ENCODE peak calls at places on chromosomes 4 and X, in seven cellular contexts. One of them, this sample, is unnamed.

GRCh38 chr4:38889143-38889542 is 21.5 kb downstream of the FAM114A1 start:
- DNase-seq in hepatocyte: peak; percentile 36
- DNase-seq in prostate gland: no peak
- DNase-seq in fibroblast of mammary gland: peak; percentile 81
- DNase-seq in AG04449: no peak
- DNase-seq in foreskin fibroblast: peak; percentile 74
- DNase-seq in breast epithelium: no peak
- DNase-seq in this sample: no peak

GRCh38 chrX:53715336-53715924 is 28.9 kb upstream of the HUWE1 start:
- DNase-seq in hepatocyte: no peak
- DNase-seq in prostate gland: no peak
- DNase-seq in fibroblast of mammary gland: no peak
- DNase-seq in AG04449: no peak
- DNase-seq in foreskin fibroblast: no peak
- DNase-seq in breast epithelium: no peak
- DNase-seq in this sample: no peak

GRCh38 chr4:10622728-10623127 is 61.8 kb downstream of the CLNK start:
- DNase-seq in hepatocyte: no peak
- DNase-seq in prostate gland: no peak
- DNase-seq in fibroblast of mammary gland: no peak
- DNase-seq in AG04449: no peak
- DNase-seq in foreskin fibroblast: no peak
- DNase-seq in breast epithelium: no peak
- DNase-seq in this sample: no peak

GRCh38 chr4:29047341-29048041 is 1672.7 kb upstream of the PCDH7 start:
- DNase-seq in hepatocyte: no peak
- DNase-seq in prostate gland: no peak
- DNase-seq in fibroblast of mammary gland: no peak
- DNase-seq in AG04449: no peak
- DNase-seq in foreskin fibroblast: no peak
- DNase-seq in breast epithelium: no peak
- DNase-seq in this sample: no peak

GRCh38 chrX:34578237-34578636 is 78.8 kb downstream of the TMEM47 start:
- DNase-seq in hepatocyte: peak; percentile 64
- DNase-seq in prostate gland: peak; percentile 3
- DNase-seq in fibroblast of mammary gland: peak; percentile 62
- DNase-seq in AG04449: no peak
- DNase-seq in foreskin fibroblast: peak; percentile 41
- DNase-seq in breast epithelium: no peak
- DNase-seq in this sample: no peak

GRCh38 chr4:95838192-95838591 is 1.7 kb upstream of the PDHA2 start:
- DNase-seq in hepatocyte: no peak
- DNase-seq in prostate gland: no peak
- DNase-seq in fibroblast of mammary gland: no peak
- DNase-seq in AG04449: no peak
- DNase-seq in foreskin fibroblast: no peak
- DNase-seq in breast epithelium: no peak
- DNase-seq in this sample: no peak

GRCh38 chrX:115589419-115589818 is 28.4 kb downstream of the PLS3 start:
- DNase-seq in hepatocyte: peak; percentile 16
- DNase-seq in prostate gland: no peak
- DNase-seq in fibroblast of mammary gland: no peak
- DNase-seq in AG04449: no peak
- DNase-seq in foreskin fibroblast: no peak
- DNase-seq in breast epithelium: no peak
- DNase-seq in this sample: no peak

GRCh38 chrX:4809571-4809970 is 1096.1 kb upstream of the PRKX start:
- DNase-seq in hepatocyte: no peak
- DNase-seq in prostate gland: no peak
- DNase-seq in fibroblast of mammary gland: no peak
- DNase-seq in AG04449: no peak
- DNase-seq in foreskin fibroblast: no peak
- DNase-seq in breast epithelium: no peak
- DNase-seq in this sample: no peak

GRCh38 chr4:53044651-53044960 is 182.5 kb downstream of the RASL11B start:
- DNase-seq in hepatocyte: no peak
- DNase-seq in prostate gland: no peak
- DNase-seq in fibroblast of mammary gland: no peak
- DNase-seq in AG04449: no peak
- DNase-seq in foreskin fibroblast: no peak
- DNase-seq in breast epithelium: no peak
- DNase-seq in this sample: no peak

GRCh38 chrX:85309717-85310116 is 65.9 kb downstream of the ZNF711 start:
- DNase-seq in hepatocyte: no peak
- DNase-seq in prostate gland: no peak
- DNase-seq in fibroblast of mammary gland: no peak
- DNase-seq in AG04449: no peak
- DNase-seq in foreskin fibroblast: no peak
- DNase-seq in breast epithelium: no peak
- DNase-seq in this sample: no peak

GRCh38 chr4:4605849-4606248 is 64.0 kb upstream of the STX18 start:
- DNase-seq in hepatocyte: no peak
- DNase-seq in prostate gland: no peak
- DNase-seq in fibroblast of mammary gland: no peak
- DNase-seq in AG04449: no peak
- DNase-seq in foreskin fibroblast: no peak
- DNase-seq in breast epithelium: no peak
- DNase-seq in this sample: no peak

GRCh38 chr4:98605216-98605615 is 53.2 kb downstream of the TSPAN5 start:
- DNase-seq in hepatocyte: no peak
- DNase-seq in prostate gland: no peak
- DNase-seq in fibroblast of mammary gland: peak; percentile 35
- DNase-seq in AG04449: no peak
- DNase-seq in foreskin fibroblast: peak; percentile 42
- DNase-seq in breast epithelium: no peak
- DNase-seq in this sample: no peak

GRCh38 chr4:185965456-185966384 is 103.2 kb upstream of the TLR3 start:
- DNase-seq in hepatocyte: no peak
- DNase-seq in prostate gland: no peak
- DNase-seq in fibroblast of mammary gland: no peak
- DNase-seq in AG04449: no peak
- DNase-seq in foreskin fibroblast: no peak
- DNase-seq in breast epithelium: no peak
- DNase-seq in this sample: no peak

GRCh38 chr4:120842046-120842445 is 80.5 kb downstream of the PRDM5 start:
- DNase-seq in hepatocyte: no peak
- DNase-seq in prostate gland: no peak
- DNase-seq in fibroblast of mammary gland: peak; percentile 65
- DNase-seq in AG04449: peak; percentile 46
- DNase-seq in foreskin fibroblast: peak; percentile 79
- DNase-seq in breast epithelium: no peak
- DNase-seq in this sample: no peak

GRCh38 chr4:105546086-105546485 is 6.3 kb upstream of the ARHGEF38 start:
- DNase-seq in hepatocyte: no peak
- DNase-seq in prostate gland: no peak
- DNase-seq in fibroblast of mammary gland: no peak
- DNase-seq in AG04449: no peak
- DNase-seq in foreskin fibroblast: no peak
- DNase-seq in breast epithelium: no peak
- DNase-seq in this sample: no peak

GRCh38 chrX:3651272-3651671 is 62.2 kb downstream of the PRKX start:
- DNase-seq in hepatocyte: peak; percentile 46
- DNase-seq in prostate gland: no peak
- DNase-seq in fibroblast of mammary gland: peak; percentile 47
- DNase-seq in AG04449: no peak
- DNase-seq in foreskin fibroblast: peak; percentile 54
- DNase-seq in breast epithelium: no peak
- DNase-seq in this sample: no peak

GRCh38 chr4:121030151-121030550 is 42.2 kb downstream of the NDNF start:
- DNase-seq in hepatocyte: no peak
- DNase-seq in prostate gland: no peak
- DNase-seq in fibroblast of mammary gland: no peak
- DNase-seq in AG04449: no peak
- DNase-seq in foreskin fibroblast: no peak
- DNase-seq in breast epithelium: no peak
- DNase-seq in this sample: no peak

GRCh38 chrX:1433646-1434357 is 18.9 kb downstream of the ASMTL start:
- DNase-seq in hepatocyte: no peak
- DNase-seq in prostate gland: no peak
- DNase-seq in fibroblast of mammary gland: no peak
- DNase-seq in AG04449: no peak
- DNase-seq in foreskin fibroblast: no peak
- DNase-seq in breast epithelium: no peak
- DNase-seq in this sample: no peak

GRCh38 chrX:17529349-17529748 is 154.3 kb downstream of the NHS start:
- DNase-seq in hepatocyte: no peak
- DNase-seq in prostate gland: no peak
- DNase-seq in fibroblast of mammary gland: no peak
- DNase-seq in AG04449: no peak
- DNase-seq in foreskin fibroblast: no peak
- DNase-seq in breast epithelium: no peak
- DNase-seq in this sample: no peak

GRCh38 chrX:9882669-9883446 is 84.3 kb upstream of the CLDN34 start:
- DNase-seq in hepatocyte: peak; percentile 37
- DNase-seq in prostate gland: no peak
- DNase-seq in fibroblast of mammary gland: no peak
- DNase-seq in AG04449: no peak
- DNase-seq in foreskin fibroblast: no peak
- DNase-seq in breast epithelium: no peak
- DNase-seq in this sample: no peak
- TF ChIP-seq CTCF in hepatocyte: peak; percentile 19
- TF ChIP-seq CTCF in prostate gland: no peak
- TF ChIP-seq CTCF in fibroblast of mammary gland: peak; percentile 5
- TF ChIP-seq CTCF in AG04449: no peak
- TF ChIP-seq CTCF in foreskin fibroblast: no peak
- TF ChIP-seq CTCF in breast epithelium: no peak
- TF ChIP-seq CTCF in this sample: no peak

DNA sequence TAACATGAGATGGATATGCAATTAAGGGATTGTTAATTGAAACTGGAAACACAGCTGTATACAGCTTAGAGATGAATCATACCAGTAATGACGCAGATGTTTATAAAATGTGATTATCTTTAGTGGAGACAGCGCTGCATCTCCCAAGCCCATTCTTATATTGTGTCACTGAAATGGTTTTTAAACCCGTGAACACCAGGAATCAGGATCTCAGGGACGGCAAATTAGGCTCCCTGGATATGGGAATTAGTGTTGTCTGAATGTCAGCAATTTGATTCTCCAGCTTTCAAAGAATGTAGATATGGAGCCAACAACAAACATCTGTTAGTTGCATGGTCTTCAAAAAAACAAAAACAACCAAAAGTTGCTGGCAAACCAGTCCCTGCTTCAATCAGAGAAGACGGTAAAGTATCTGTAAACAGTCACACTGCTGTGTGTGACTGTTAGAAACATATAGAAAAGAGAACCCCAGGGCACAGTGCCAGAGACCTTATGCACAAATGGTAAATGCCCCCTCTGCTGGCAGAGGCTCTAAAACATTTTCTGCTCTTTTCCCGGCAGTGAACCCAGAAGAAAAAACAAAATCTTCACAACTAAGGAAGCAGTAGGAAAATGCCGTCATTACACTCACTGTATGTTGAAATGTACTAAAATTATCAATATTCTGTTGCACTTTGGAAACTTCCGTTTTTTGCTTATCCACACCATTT is 351.9 kb upstream of the FTHL17 start:
- DNase-seq in hepatocyte: peak; percentile 74
- DNase-seq in prostate gland: peak; percentile 14
- DNase-seq in fibroblast of mammary gland: peak; percentile 58
- DNase-seq in AG04449: no peak
- DNase-seq in foreskin fibroblast: peak; percentile 68
- DNase-seq in breast epithelium: no peak
- DNase-seq in this sample: no peak
- H3K4me3 ChIP-seq in hepatocyte: no peak overlapping the region
- H3K4me3 ChIP-seq in prostate gland: no peak overlapping the region
- H3K4me3 ChIP-seq in fibroblast of mammary gland: no peak overlapping the region
- H3K4me3 ChIP-seq in AG04449: no peak overlapping the region
- H3K4me3 ChIP-seq in foreskin fibroblast: peak overlapping the region; percentile 20
- H3K4me3 ChIP-seq in breast epithelium: no peak overlapping the region
- H3K4me3 ChIP-seq in this sample: no peak overlapping the region

GRCh38 chr4:144562019-144562740 is 83.8 kb upstream of the HHIP start:
- DNase-seq in hepatocyte: peak; percentile 23
- DNase-seq in prostate gland: no peak
- DNase-seq in fibroblast of mammary gland: peak; percentile 23
- DNase-seq in AG04449: no peak
- DNase-seq in foreskin fibroblast: no peak
- DNase-seq in breast epithelium: no peak
- DNase-seq in this sample: no peak
- TF ChIP-seq CTCF in hepatocyte: no peak
- TF ChIP-seq CTCF in prostate gland: no peak
- TF ChIP-seq CTCF in fibroblast of mammary gland: no peak
- TF ChIP-seq CTCF in AG04449: no peak
- TF ChIP-seq CTCF in foreskin fibroblast: no peak
- TF ChIP-seq CTCF in breast epithelium: no peak
- TF ChIP-seq CTCF in this sample: no peak

GRCh38 chrX:135518161-135518560 is 2.3 kb upstream of the INTS6L start:
- DNase-seq in hepatocyte: no peak
- DNase-seq in prostate gland: no peak
- DNase-seq in fibroblast of mammary gland: no peak
- DNase-seq in AG04449: no peak
- DNase-seq in foreskin fibroblast: no peak
- DNase-seq in breast epithelium: no peak
- DNase-seq in this sample: no peak
- H3K4me3 ChIP-seq in hepatocyte: no peak overlapping the region
- H3K4me3 ChIP-seq in prostate gland: no peak overlapping the region
- H3K4me3 ChIP-seq in fibroblast of mammary gland: no peak overlapping the region
- H3K4me3 ChIP-seq in AG04449: no peak overlapping the region
- H3K4me3 ChIP-seq in foreskin fibroblast: no peak overlapping the region
- H3K4me3 ChIP-seq in breast epithelium: no peak overlapping the region
- H3K4me3 ChIP-seq in this sample: no peak overlapping the region

DNA sequence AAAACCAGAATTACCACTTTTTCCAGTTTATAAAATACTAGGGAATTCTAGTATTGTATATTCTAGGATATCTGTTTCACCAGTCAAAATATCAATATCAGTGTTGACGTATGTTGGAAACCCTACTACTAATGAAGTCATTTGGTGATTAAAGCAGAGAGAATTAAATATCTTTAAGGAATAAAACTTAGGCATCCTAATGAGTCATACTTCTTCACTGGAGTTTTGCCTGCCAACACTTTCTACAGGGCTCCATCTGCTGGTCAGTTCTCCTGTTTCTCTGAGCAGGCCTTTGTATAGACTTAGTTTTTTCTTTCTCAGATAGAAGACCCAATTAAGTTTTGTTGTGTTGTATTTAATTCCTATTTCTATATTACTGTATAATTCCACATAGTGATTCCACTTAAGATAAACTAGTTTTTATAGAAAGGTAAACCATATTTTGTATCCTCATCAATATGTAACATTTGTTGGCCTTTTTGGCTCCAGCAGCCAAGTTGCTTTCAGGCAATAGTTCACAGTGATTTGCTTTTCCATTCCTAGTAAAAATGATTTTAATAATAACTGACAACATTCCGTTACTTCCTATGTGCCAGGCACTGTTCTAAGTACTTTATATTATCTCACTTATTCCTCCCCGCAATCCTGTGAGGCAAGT is 3.5 kb downstream of the AP1AR start:
- DNase-seq in hepatocyte: peak; percentile 85
- DNase-seq in prostate gland: peak; percentile 80
- DNase-seq in fibroblast of mammary gland: peak; percentile 94
- DNase-seq in AG04449: peak; percentile 56
- DNase-seq in foreskin fibroblast: peak; percentile 93
- DNase-seq in breast epithelium: no peak
- DNase-seq in this sample: peak; percentile 44
- TF ChIP-seq CTCF in hepatocyte: peak; percentile 86
- TF ChIP-seq CTCF in prostate gland: peak; percentile 74
- TF ChIP-seq CTCF in fibroblast of mammary gland: peak; percentile 94
- TF ChIP-seq CTCF in AG04449: peak; percentile 69
- TF ChIP-seq CTCF in foreskin fibroblast: peak; percentile 78
- TF ChIP-seq CTCF in breast epithelium: no peak
- TF ChIP-seq CTCF in this sample: peak; percentile 66

GRCh38 chr4:154009191-154009590 is 220.3 kb upstream of the SFRP2 start:
- DNase-seq in hepatocyte: no peak
- DNase-seq in prostate gland: no peak
- DNase-seq in fibroblast of mammary gland: peak; percentile 88
- DNase-seq in AG04449: no peak
- DNase-seq in foreskin fibroblast: peak; percentile 43
- DNase-seq in breast epithelium: no peak
- DNase-seq in this sample: no peak
- H3K4me3 ChIP-seq in hepatocyte: no peak overlapping the region
- H3K4me3 ChIP-seq in prostate gland: no peak overlapping the region
- H3K4me3 ChIP-seq in fibroblast of mammary gland: no peak overlapping the region
- H3K4me3 ChIP-seq in AG04449: no peak overlapping the region
- H3K4me3 ChIP-seq in foreskin fibroblast: no peak overlapping the region
- H3K4me3 ChIP-seq in breast epithelium: no peak overlapping the region
- H3K4me3 ChIP-seq in this sample: no peak overlapping the region